ENCODE peak calls at places on chromosome 5, in four cellular contexts. One of them, this sample, is unnamed.

GRCh38 chr5:40401965-40402364 is 277.8 kb upstream of the PTGER4 start:
- DNase-seq in HepG2: no peak
- DNase-seq in K562: no peak
- DNase-seq in GM12878: no peak
- DNase-seq in this sample: no peak

GRCh38 chr5:537621-538071 is 13.4 kb upstream of the SLC9A3 start:
- DNase-seq in HepG2: no peak
- DNase-seq in K562: no peak
- DNase-seq in GM12878: no peak
- DNase-seq in this sample: no peak

GRCh38 chr5:105587963-105588662 is 2025.5 kb upstream of the NUDT12 start:
- DNase-seq in HepG2: no peak
- DNase-seq in K562: peak; percentile 60
- DNase-seq in GM12878: no peak
- DNase-seq in this sample: no peak

GRCh38 chr5:42993516-42994284 is 46.4 kb downstream of the ANXA2R start:
- DNase-seq in HepG2: no peak
- DNase-seq in K562: peak; percentile 75
- DNase-seq in GM12878: no peak
- DNase-seq in this sample: no peak

GRCh38 chr5:179801304-179802206 is 5.1 kb downstream of the MGAT4B start:
- DNase-seq in HepG2: peak; percentile 40
- DNase-seq in K562: peak; percentile 51
- DNase-seq in GM12878: no peak
- DNase-seq in this sample: no peak

GRCh38 chr5:41420509-41421067 is 89.8 kb downstream of the PLCXD3 start:
- DNase-seq in HepG2: no peak
- DNase-seq in K562: no peak
- DNase-seq in GM12878: no peak
- DNase-seq in this sample: no peak

GRCh38 chr5:147949711-147950573 is 43.6 kb upstream of the C5orf46 start:
- DNase-seq in HepG2: peak; percentile 37
- DNase-seq in K562: peak; percentile 25
- DNase-seq in GM12878: no peak
- DNase-seq in this sample: peak; percentile 33

GRCh38 chr5:109697339-109697738 is 7.6 kb downstream of the MAN2A1 start:
- DNase-seq in HepG2: no peak
- DNase-seq in K562: peak; percentile 38
- DNase-seq in GM12878: no peak
- DNase-seq in this sample: no peak

GRCh38 chr5:42514759-42515158 is 91.5 kb downstream of the GHR start:
- DNase-seq in HepG2: peak; percentile 3
- DNase-seq in K562: peak; percentile 30
- DNase-seq in GM12878: no peak
- DNase-seq in this sample: no peak

GRCh38 chr5:14216372-14216771 is 73.2 kb downstream of the TRIO start:
- DNase-seq in HepG2: no peak
- DNase-seq in K562: no peak
- DNase-seq in GM12878: no peak
- DNase-seq in this sample: no peak

GRCh38 chr5:92916036-92916435 is 665.0 kb downstream of the NR2F1-AS1 start:
- DNase-seq in HepG2: peak; percentile 44
- DNase-seq in K562: no peak
- DNase-seq in GM12878: no peak
- DNase-seq in this sample: no peak

GRCh38 chr5:6805835-6806234 is 92.6 kb downstream of the TENT4A start:
- DNase-seq in HepG2: no peak
- DNase-seq in K562: no peak
- DNase-seq in GM12878: no peak
- DNase-seq in this sample: no peak

GRCh38 chr5:169095976-169096375 is 205.0 kb downstream of the SLIT3 start:
- DNase-seq in HepG2: no peak
- DNase-seq in K562: no peak
- DNase-seq in GM12878: no peak
- DNase-seq in this sample: no peak

GRCh38 chr5:43429706-43430105 is 17.5 kb upstream of the CCL28 start:
- DNase-seq in HepG2: no peak
- DNase-seq in K562: no peak
- DNase-seq in GM12878: no peak
- DNase-seq in this sample: no peak

GRCh38 chr5:115949096-115949495 is 13.2 kb upstream of the LVRN start:
- DNase-seq in HepG2: no peak
- DNase-seq in K562: no peak
- DNase-seq in GM12878: no peak
- DNase-seq in this sample: no peak

GRCh38 chr5:145076040-145076439 is 759.1 kb downstream of the PRELID2 start:
- DNase-seq in HepG2: no peak
- DNase-seq in K562: no peak
- DNase-seq in GM12878: no peak
- DNase-seq in this sample: no peak

GRCh38 chr5:126597156-126597555 is 2.1 kb upstream of the ALDH7A1 start:
- DNase-seq in HepG2: peak; percentile 83
- DNase-seq in K562: no peak
- DNase-seq in GM12878: no peak
- DNase-seq in this sample: no peak

GRCh38 chr5:168162464-168162863 is 129.0 kb upstream of the WWC1 start:
- DNase-seq in HepG2: no peak
- DNase-seq in K562: peak; percentile 3
- DNase-seq in GM12878: no peak
- DNase-seq in this sample: no peak

GRCh38 chr5:37723147-37723961 is 116.5 kb downstream of the GDNF start:
- DNase-seq in HepG2: no peak
- DNase-seq in K562: peak; percentile 68
- DNase-seq in GM12878: no peak
- DNase-seq in this sample: peak; percentile 12

GRCh38 chr5:24642022-24642421 is 2.8 kb downstream of the CDH10 start:
- DNase-seq in HepG2: peak; percentile 16
- DNase-seq in K562: peak; percentile 9
- DNase-seq in GM12878: no peak
- DNase-seq in this sample: no peak

GRCh38 chr5:41485533-41485932 is 24.9 kb downstream of the PLCXD3 start:
- DNase-seq in HepG2: no peak
- DNase-seq in K562: no peak
- DNase-seq in GM12878: no peak
- DNase-seq in this sample: no peak

GRCh38 chr5:58357121-58357520 is 102.8 kb downstream of the PLK2 start:
- DNase-seq in HepG2: no peak
- DNase-seq in K562: no peak
- DNase-seq in GM12878: no peak
- DNase-seq in this sample: no peak

GRCh38 chr5:81233080-81233634 is at the start of gene CKMT2:
- DNase-seq in HepG2: peak; percentile 33
- DNase-seq in K562: peak; percentile 10
- DNase-seq in GM12878: no peak
- DNase-seq in this sample: no peak

GRCh38 chr5:55454282-55454681 is 80.5 kb downstream of the PLPP1 start:
- DNase-seq in HepG2: no peak
- DNase-seq in K562: no peak
- DNase-seq in GM12878: no peak
- DNase-seq in this sample: no peak

GRCh38 chr5:136308396-136308795 is 56.9 kb downstream of the TRPC7 start:
- DNase-seq in HepG2: no peak
- DNase-seq in K562: no peak
- DNase-seq in GM12878: no peak
- DNase-seq in this sample: no peak

GRCh38 chr5:73486119-73486899 is 11.9 kb upstream of the BTF3 start:
- DNase-seq in HepG2: no peak
- DNase-seq in K562: no peak
- DNase-seq in GM12878: no peak
- DNase-seq in this sample: no peak

GRCh38 chr5:35608881-35609779 is 8.5 kb upstream of the SPEF2 start:
- DNase-seq in HepG2: no peak
- DNase-seq in K562: no peak
- DNase-seq in GM12878: no peak
- DNase-seq in this sample: no peak

GRCh38 chr5:150860422-150860821 is 14.1 kb downstream of the IRGM start:
- DNase-seq in HepG2: peak; percentile 47
- DNase-seq in K562: no peak
- DNase-seq in GM12878: no peak
- DNase-seq in this sample: no peak
- TF ChIP-seq SP1 in HepG2: no peak
- TF ChIP-seq SP1 in K562: no peak
- TF ChIP-seq SP1 in GM12878: no peak
- TF ChIP-seq SP1 in this sample: no peak

GRCh38 chr5:171152382-171152781 is 156.7 kb upstream of the TLX3 start:
- DNase-seq in HepG2: no peak
- DNase-seq in K562: peak; percentile 4
- DNase-seq in GM12878: no peak
- DNase-seq in this sample: peak; percentile 22
- TF ChIP-seq ZBTB33 in HepG2: no peak
- TF ChIP-seq ZBTB33 in K562: no peak
- TF ChIP-seq ZBTB33 in GM12878: no peak
- TF ChIP-seq ZBTB33 in this sample: no peak

GRCh38 chr5:157511656-157512644 is 51.9 kb downstream of the NIPAL4 start:
- DNase-seq in HepG2: peak; percentile 79
- DNase-seq in K562: peak; percentile 71
- DNase-seq in GM12878: no peak
- DNase-seq in this sample: peak; percentile 66
- TF ChIP-seq MAX in HepG2: no peak
- TF ChIP-seq MAX in K562: no peak
- TF ChIP-seq MAX in GM12878: no peak
- TF ChIP-seq MAX in this sample: peak; percentile 54

GRCh38 chr5:91332267-91333044 is 50.7 kb downstream of the ARRDC3 start:
- DNase-seq in HepG2: peak; percentile 78
- DNase-seq in K562: peak; percentile 81
- DNase-seq in GM12878: no peak
- DNase-seq in this sample: peak; percentile 57
- TF ChIP-seq SP1 in HepG2: no peak
- TF ChIP-seq SP1 in K562: no peak
- TF ChIP-seq SP1 in GM12878: no peak
- TF ChIP-seq SP1 in this sample: peak; percentile 65

GRCh38 chr5:173622639-173623038 is 6.2 kb upstream of the BOD1 start:
- DNase-seq in HepG2: no peak
- DNase-seq in K562: no peak
- DNase-seq in GM12878: no peak
- DNase-seq in this sample: no peak
- TF ChIP-seq ZBTB33 in HepG2: no peak
- TF ChIP-seq ZBTB33 in K562: no peak
- TF ChIP-seq ZBTB33 in GM12878: no peak
- TF ChIP-seq ZBTB33 in this sample: no peak

GRCh38 chr5:172833691-172834569 is at the start of gene ERGIC1:
- DNase-seq in HepG2: peak; percentile 64
- DNase-seq in K562: peak; percentile 88
- DNase-seq in GM12878: no peak
- DNase-seq in this sample: peak; percentile 39

GRCh38 chr5:172832383-172833315 is 1.4 kb upstream of the ERGIC1 start:
- DNase-seq in HepG2: no peak
- DNase-seq in K562: peak; percentile 26
- DNase-seq in GM12878: no peak
- DNase-seq in this sample: no peak

GRCh38 chr5:172833372-172833690 is 720 bp upstream of the ERGIC1 start:
- DNase-seq in HepG2: no peak
- DNase-seq in K562: no peak
- DNase-seq in GM12878: no peak
- DNase-seq in this sample: no peak

GRCh38 chr5:172835246-172836030 is 1.4 kb downstream of the ERGIC1 start:
- DNase-seq in HepG2: no peak
- DNase-seq in K562: no peak
- DNase-seq in GM12878: no peak
- DNase-seq in this sample: no peak

GRCh38 chr5:172834570-172835245 is 657 bp downstream of the ERGIC1 start:
- DNase-seq in HepG2: peak; percentile 66
- DNase-seq in K562: no peak
- DNase-seq in GM12878: no peak
- DNase-seq in this sample: no peak
- TF ChIP-seq MAX in HepG2: peak; percentile 39
- TF ChIP-seq MAX in K562: no peak
- TF ChIP-seq MAX in GM12878: no peak
- TF ChIP-seq MAX in this sample: no peak

GRCh38 chr5:34483442-34484033 is 172.6 kb upstream of the RAI14 start:
- DNase-seq in HepG2: no peak
- DNase-seq in K562: no peak
- DNase-seq in GM12878: no peak
- DNase-seq in this sample: no peak
- TF ChIP-seq SP1 in HepG2: no peak
- TF ChIP-seq SP1 in K562: no peak
- TF ChIP-seq SP1 in GM12878: no peak
- TF ChIP-seq SP1 in this sample: no peak

GRCh38 chr5:163347671-163348070 is 89.7 kb upstream of the CCNG1 start:
- DNase-seq in HepG2: peak; percentile 59
- DNase-seq in K562: peak; percentile 80
- DNase-seq in GM12878: peak; percentile 21
- DNase-seq in this sample: peak; percentile 51
- TF ChIP-seq ZBTB33 in HepG2: no peak
- TF ChIP-seq ZBTB33 in K562: no peak
- TF ChIP-seq ZBTB33 in GM12878: no peak
- TF ChIP-seq ZBTB33 in this sample: no peak